ENCODE peak calls at places on chromosome 4, in four cellular contexts. One of them, this sample, is unnamed.

GRCh38 chr4:14339715-14340114 is 662.6 kb upstream of the CPEB2 start:
- DNase-seq in GM12878: no peak
- DNase-seq in H1: no peak
- DNase-seq in HepG2: no peak
- DNase-seq in this sample: no peak

GRCh38 chr4:68905598-68906237 is 45.9 kb downstream of the UGT2A3 start:
- DNase-seq in GM12878: no peak
- DNase-seq in H1: peak; percentile 51
- DNase-seq in HepG2: no peak
- DNase-seq in this sample: no peak

GRCh38 chr4:1325681-1326635 is 21.1 kb upstream of the UVSSA start:
- DNase-seq in GM12878: no peak
- DNase-seq in H1: no peak
- DNase-seq in HepG2: no peak
- DNase-seq in this sample: no peak

GRCh38 chr4:184898793-184899192 is 73.0 kb upstream of the ACSL1 start:
- DNase-seq in GM12878: no peak
- DNase-seq in H1: no peak
- DNase-seq in HepG2: no peak
- DNase-seq in this sample: no peak

GRCh38 chr4:105620640-105621323 is 68.4 kb downstream of the ARHGEF38 start:
- DNase-seq in GM12878: no peak
- DNase-seq in H1: no peak
- DNase-seq in HepG2: no peak
- DNase-seq in this sample: peak; percentile 12

GRCh38 chr4:22474636-22475310 is 41.1 kb downstream of the ADGRA3 start:
- DNase-seq in GM12878: no peak
- DNase-seq in H1: no peak
- DNase-seq in HepG2: peak; percentile 84
- DNase-seq in this sample: no peak

GRCh38 chr4:53592128-53592527 is 842 bp upstream of the LNX1 start:
- DNase-seq in GM12878: no peak
- DNase-seq in H1: no peak
- DNase-seq in HepG2: no peak
- DNase-seq in this sample: no peak

GRCh38 chr4:98293089-98293887 is 32.1 kb downstream of the RAP1GDS1 start:
- DNase-seq in GM12878: no peak
- DNase-seq in H1: no peak
- DNase-seq in HepG2: no peak
- DNase-seq in this sample: no peak

GRCh38 chr4:151935411-151935810 is 174.6 kb upstream of the GATB start:
- DNase-seq in GM12878: no peak
- DNase-seq in H1: no peak
- DNase-seq in HepG2: no peak
- DNase-seq in this sample: no peak

GRCh38 chr4:9997881-9998280 is 23.4 kb downstream of the SLC2A9 start:
- DNase-seq in GM12878: no peak
- DNase-seq in H1: no peak
- DNase-seq in HepG2: no peak
- DNase-seq in this sample: no peak

GRCh38 chr4:76782837-76783236 is 115.1 kb downstream of the SOWAHB start:
- DNase-seq in GM12878: no peak
- DNase-seq in H1: no peak
- DNase-seq in HepG2: no peak
- DNase-seq in this sample: no peak

GRCh38 chr4:1393866-1394265 is 12.4 kb downstream of the NKX1-1 start:
- DNase-seq in GM12878: no peak
- DNase-seq in H1: no peak
- DNase-seq in HepG2: no peak
- DNase-seq in this sample: no peak

GRCh38 chr4:157013656-157014055 is 42.1 kb upstream of the PDGFC start:
- DNase-seq in GM12878: no peak
- DNase-seq in H1: no peak
- DNase-seq in HepG2: no peak
- DNase-seq in this sample: no peak

GRCh38 chr4:136558940-136559494 is 973.3 kb downstream of the PCDH18 start:
- DNase-seq in GM12878: no peak
- DNase-seq in H1: no peak
- DNase-seq in HepG2: peak; percentile 28
- DNase-seq in this sample: no peak

GRCh38 chr4:5398056-5398455 is 310.3 kb downstream of the EVC2 start:
- DNase-seq in GM12878: no peak
- DNase-seq in H1: no peak
- DNase-seq in HepG2: no peak
- DNase-seq in this sample: no peak

GRCh38 chr4:155929833-155930232 is 23.8 kb downstream of the CTSO start:
- DNase-seq in GM12878: no peak
- DNase-seq in H1: no peak
- DNase-seq in HepG2: no peak
- DNase-seq in this sample: no peak

GRCh38 chr4:84855774-84856173 is 110.7 kb downstream of the WDFY3 start:
- DNase-seq in GM12878: no peak
- DNase-seq in H1: no peak
- DNase-seq in HepG2: peak; percentile 18
- DNase-seq in this sample: no peak

GRCh38 chr4:100421356-100421978 is 96.4 kb downstream of the EMCN start:
- DNase-seq in GM12878: no peak
- DNase-seq in H1: no peak
- DNase-seq in HepG2: peak; percentile 7
- DNase-seq in this sample: no peak

GRCh38 chr4:148557793-148558192 is 115.6 kb upstream of the NR3C2 start:
- DNase-seq in GM12878: no peak
- DNase-seq in H1: no peak
- DNase-seq in HepG2: no peak
- DNase-seq in this sample: no peak

GRCh38 chr4:24411299-24411698 is 173.1 kb downstream of the DHX15 start:
- DNase-seq in GM12878: no peak
- DNase-seq in H1: no peak
- DNase-seq in HepG2: no peak
- DNase-seq in this sample: no peak

GRCh38 chr4:182695842-182696241 is 221.3 kb downstream of the DCTD start:
- DNase-seq in GM12878: no peak
- DNase-seq in H1: no peak
- DNase-seq in HepG2: no peak
- DNase-seq in this sample: no peak

GRCh38 chr4:76197971-76198410 is 15.6 kb downstream of the SCARB2 start:
- DNase-seq in GM12878: no peak
- DNase-seq in H1: no peak
- DNase-seq in HepG2: no peak
- DNase-seq in this sample: peak; percentile 25

GRCh38 chr4:145217339-145217738 is 37.0 kb upstream of the OTUD4 start:
- DNase-seq in GM12878: no peak
- DNase-seq in H1: no peak
- DNase-seq in HepG2: no peak
- DNase-seq in this sample: no peak

GRCh38 chr4:85149656-85150055 is 183.2 kb upstream of the WDFY3 start:
- DNase-seq in GM12878: no peak
- DNase-seq in H1: no peak
- DNase-seq in HepG2: no peak
- DNase-seq in this sample: no peak

GRCh38 chr4:185143596-185143969 is 517 bp downstream of the SLC25A4 start:
- DNase-seq in GM12878: no peak
- DNase-seq in H1: no peak
- DNase-seq in HepG2: peak; percentile 22
- DNase-seq in this sample: peak; percentile 19

GRCh38 chr4:121599049-121599448 is 97.7 kb downstream of the ANXA5 start:
- DNase-seq in GM12878: no peak
- DNase-seq in H1: no peak
- DNase-seq in HepG2: no peak
- DNase-seq in this sample: no peak

GRCh38 chr4:88171206-88171605 is 12.8 kb upstream of the ABCG2 start:
- DNase-seq in GM12878: no peak
- DNase-seq in H1: no peak
- DNase-seq in HepG2: no peak
- DNase-seq in this sample: no peak

GRCh38 chr4:166386491-166387367 is 513.7 kb downstream of the TLL1 start:
- DNase-seq in GM12878: no peak
- DNase-seq in H1: no peak
- DNase-seq in HepG2: no peak
- DNase-seq in this sample: no peak

GRCh38 chr4:84597450-84597849 is 14.5 kb downstream of the CDS1 start:
- DNase-seq in GM12878: no peak
- DNase-seq in H1: no peak
- DNase-seq in HepG2: no peak
- DNase-seq in this sample: no peak

DNA sequence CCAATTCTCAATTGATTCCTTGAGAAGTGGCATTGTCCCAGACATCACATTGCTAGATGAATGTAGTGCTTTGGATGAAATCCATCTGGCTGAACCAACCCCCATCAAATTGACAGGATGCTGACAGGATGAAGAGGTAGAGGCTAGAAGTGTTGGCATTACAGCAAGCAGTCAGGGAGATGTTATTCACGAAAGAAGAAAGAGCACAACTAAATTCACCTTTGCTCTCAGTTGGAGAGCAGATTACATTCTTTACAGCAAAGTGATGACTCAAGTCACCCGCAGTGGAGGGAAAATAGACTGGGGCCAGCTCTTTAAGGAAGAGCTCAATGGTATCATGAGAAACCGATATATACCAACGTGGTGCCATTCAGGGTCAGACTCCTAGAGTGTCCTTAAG is 259.6 kb downstream of the C4orf33 start:
- DNase-seq in GM12878: no peak
- DNase-seq in H1: no peak
- DNase-seq in HepG2: no peak
- DNase-seq in this sample: no peak
- TF ChIP-seq HDAC2 in GM12878: no peak
- TF ChIP-seq HDAC2 in H1: no peak
- TF ChIP-seq HDAC2 in HepG2: no peak
- TF ChIP-seq HDAC2 in this sample: no peak

GRCh38 chr4:153764611-153765368 is 5.0 kb upstream of the RNF175 start:
- DNase-seq in GM12878: no peak
- DNase-seq in H1: no peak
- DNase-seq in HepG2: no peak
- DNase-seq in this sample: no peak
- H2AFZ ChIP-seq in GM12878: no peak overlapping the region
- H2AFZ ChIP-seq in H1: no peak overlapping the region
- H2AFZ ChIP-seq in HepG2: no peak overlapping the region
- H2AFZ ChIP-seq in this sample: no peak overlapping the region

GRCh38 chr4:139553751-139554670 is 2.0 kb downstream of the SETD7 start:
- DNase-seq in GM12878: no peak
- DNase-seq in H1: no peak
- DNase-seq in HepG2: no peak
- DNase-seq in this sample: no peak
- H3K4me3 ChIP-seq in GM12878: no peak overlapping the region
- H3K4me3 ChIP-seq in H1: peak overlapping the region; percentile 81
- H3K4me3 ChIP-seq in HepG2: no peak overlapping the region
- H3K4me3 ChIP-seq in this sample: no peak overlapping the region

GRCh38 chr4:108070775-108071174 is 81.1 kb downstream of the HADH start:
- DNase-seq in GM12878: no peak
- DNase-seq in H1: no peak
- DNase-seq in HepG2: no peak
- DNase-seq in this sample: no peak
- TF ChIP-seq HDAC2 in GM12878: no peak
- TF ChIP-seq HDAC2 in H1: no peak
- TF ChIP-seq HDAC2 in HepG2: no peak
- TF ChIP-seq HDAC2 in this sample: no peak

GRCh38 chr4:102022343-102022742 is 231.8 kb downstream of the BANK1 start:
- DNase-seq in GM12878: no peak
- DNase-seq in H1: no peak
- DNase-seq in HepG2: no peak
- DNase-seq in this sample: no peak
- H2AFZ ChIP-seq in GM12878: no peak overlapping the region
- H2AFZ ChIP-seq in H1: peak overlapping the region; percentile 70
- H2AFZ ChIP-seq in HepG2: no peak overlapping the region
- H2AFZ ChIP-seq in this sample: no peak overlapping the region